ENCODE peak calls at places on chromosome 1, in nine cellular contexts. One of them, this sample, is unnamed. For H3K36me3, the result is how much of the 10 kb centered on the place peaks cover.

GRCh38 chr1:10161121-10161520 is 49.2 kb upstream of the KIF1B start:
- DNase-seq in suprapubic skin: no peak
- DNase-seq in fibroblast of lung: no peak
- DNase-seq in kidney epithelial cell: no peak
- DNase-seq in cardiac muscle cell: no peak
- DNase-seq in lung: no peak
- DNase-seq in transverse colon: no peak
- DNase-seq in psoas muscle: no peak
- DNase-seq in CD8-positive, alpha-beta T cell: no peak
- DNase-seq in this sample: no peak

GRCh38 chr1:153545067-153546055 is at the start of gene S100A4:
- DNase-seq in transverse colon: peak
- DNase-seq in psoas muscle: peak
- DNase-seq in cardiac muscle cell: peak
- DNase-seq in suprapubic skin: peak
- DNase-seq in kidney epithelial cell: peak
- DNase-seq in lung: peak
- DNase-seq in CD8-positive, alpha-beta T cell: peak
- DNase-seq in fibroblast of lung: peak
- DNase-seq in this sample: peak

GRCh38 chr1:51469518-51469917 is 49.5 kb downstream of the EPS15 start:
- DNase-seq in suprapubic skin: no peak
- DNase-seq in fibroblast of lung: no peak
- DNase-seq in psoas muscle: no peak
- DNase-seq in cardiac muscle cell: no peak
- DNase-seq in kidney epithelial cell: no peak
- DNase-seq in transverse colon: no peak
- DNase-seq in CD8-positive, alpha-beta T cell: no peak
- DNase-seq in lung: no peak
- DNase-seq in this sample: no peak

GRCh38 chr1:23543707-23544443 is 12.8 kb upstream of the E2F2 start:
- DNase-seq in cardiac muscle cell: no peak
- DNase-seq in transverse colon: no peak
- DNase-seq in fibroblast of lung: no peak
- DNase-seq in psoas muscle: no peak
- DNase-seq in CD8-positive, alpha-beta T cell: no peak
- DNase-seq in kidney epithelial cell: no peak
- DNase-seq in suprapubic skin: no peak
- DNase-seq in lung: no peak
- DNase-seq in this sample: no peak

GRCh38 chr1:8197493-8198282 is 120.2 kb upstream of the SLC45A1 start:
- DNase-seq in cardiac muscle cell: no peak
- DNase-seq in suprapubic skin: no peak
- DNase-seq in fibroblast of lung: peak
- DNase-seq in psoas muscle: peak
- DNase-seq in lung: peak
- DNase-seq in transverse colon: peak
- DNase-seq in CD8-positive, alpha-beta T cell: no peak
- DNase-seq in kidney epithelial cell: peak
- DNase-seq in this sample: peak

GRCh38 chr1:241589524-241589923 is 50.6 kb downstream of the CHML start:
- DNase-seq in lung: no peak
- DNase-seq in suprapubic skin: no peak
- DNase-seq in CD8-positive, alpha-beta T cell: no peak
- DNase-seq in cardiac muscle cell: no peak
- DNase-seq in fibroblast of lung: no peak
- DNase-seq in psoas muscle: no peak
- DNase-seq in kidney epithelial cell: no peak
- DNase-seq in transverse colon: no peak
- DNase-seq in this sample: no peak

GRCh38 chr1:78303620-78304019 is 187.2 kb upstream of the PTGFR start:
- DNase-seq in transverse colon: peak
- DNase-seq in lung: peak
- DNase-seq in fibroblast of lung: peak
- DNase-seq in kidney epithelial cell: peak
- DNase-seq in suprapubic skin: peak
- DNase-seq in psoas muscle: peak
- DNase-seq in CD8-positive, alpha-beta T cell: no peak
- DNase-seq in cardiac muscle cell: no peak
- DNase-seq in this sample: peak

GRCh38 chr1:39818482-39818881 is 29.8 kb upstream of the BMP8B start:
- DNase-seq in transverse colon: peak
- DNase-seq in kidney epithelial cell: no peak
- DNase-seq in suprapubic skin: peak
- DNase-seq in fibroblast of lung: no peak
- DNase-seq in CD8-positive, alpha-beta T cell: no peak
- DNase-seq in lung: no peak
- DNase-seq in cardiac muscle cell: no peak
- DNase-seq in psoas muscle: no peak
- DNase-seq in this sample: peak

GRCh38 chr1:44659566-44659965 is 14.7 kb downstream of the TMEM53 start:
- DNase-seq in kidney epithelial cell: no peak
- DNase-seq in lung: no peak
- DNase-seq in CD8-positive, alpha-beta T cell: no peak
- DNase-seq in cardiac muscle cell: no peak
- DNase-seq in suprapubic skin: no peak
- DNase-seq in transverse colon: no peak
- DNase-seq in fibroblast of lung: no peak
- DNase-seq in psoas muscle: no peak
- DNase-seq in this sample: no peak

GRCh38 chr1:64263856-64264255 is 60.4 kb downstream of the UBE2U start:
- DNase-seq in fibroblast of lung: no peak
- DNase-seq in CD8-positive, alpha-beta T cell: no peak
- DNase-seq in psoas muscle: no peak
- DNase-seq in kidney epithelial cell: no peak
- DNase-seq in transverse colon: no peak
- DNase-seq in suprapubic skin: no peak
- DNase-seq in cardiac muscle cell: no peak
- DNase-seq in lung: no peak
- DNase-seq in this sample: no peak

GRCh38 chr1:99726407-99726806 is 40.0 kb downstream of the FRRS1 start:
- DNase-seq in psoas muscle: no peak
- DNase-seq in fibroblast of lung: no peak
- DNase-seq in suprapubic skin: no peak
- DNase-seq in lung: no peak
- DNase-seq in cardiac muscle cell: no peak
- DNase-seq in transverse colon: no peak
- DNase-seq in kidney epithelial cell: no peak
- DNase-seq in CD8-positive, alpha-beta T cell: no peak
- DNase-seq in this sample: no peak

GRCh38 chr1:66350001-66350547 is 183.9 kb upstream of the SGIP1 start:
- DNase-seq in suprapubic skin: no peak
- DNase-seq in kidney epithelial cell: no peak
- DNase-seq in cardiac muscle cell: no peak
- DNase-seq in CD8-positive, alpha-beta T cell: no peak
- DNase-seq in psoas muscle: no peak
- DNase-seq in lung: no peak
- DNase-seq in transverse colon: peak
- DNase-seq in fibroblast of lung: peak
- DNase-seq in this sample: no peak

GRCh38 chr1:145977016-145977415 is 12.5 kb downstream of the POLR3GL start:
- DNase-seq in lung: no peak
- DNase-seq in suprapubic skin: peak
- DNase-seq in fibroblast of lung: no peak
- DNase-seq in psoas muscle: peak
- DNase-seq in cardiac muscle cell: no peak
- DNase-seq in transverse colon: no peak
- DNase-seq in kidney epithelial cell: no peak
- DNase-seq in CD8-positive, alpha-beta T cell: no peak
- DNase-seq in this sample: no peak

GRCh38 chr1:145979746-145980435 is 15.4 kb downstream of the POLR3GL start:
- DNase-seq in psoas muscle: peak
- DNase-seq in cardiac muscle cell: no peak
- DNase-seq in CD8-positive, alpha-beta T cell: no peak
- DNase-seq in lung: peak
- DNase-seq in transverse colon: peak
- DNase-seq in kidney epithelial cell: no peak
- DNase-seq in suprapubic skin: peak
- DNase-seq in fibroblast of lung: no peak
- DNase-seq in this sample: peak

GRCh38 chr1:145978477-145978859 is 14.0 kb downstream of the POLR3GL start:
- DNase-seq in lung: no peak
- DNase-seq in cardiac muscle cell: no peak
- DNase-seq in suprapubic skin: no peak
- DNase-seq in kidney epithelial cell: no peak
- DNase-seq in transverse colon: no peak
- DNase-seq in fibroblast of lung: no peak
- DNase-seq in psoas muscle: no peak
- DNase-seq in CD8-positive, alpha-beta T cell: no peak
- DNase-seq in this sample: no peak

GRCh38 chr1:145977486-145978476 is 13.3 kb downstream of the POLR3GL start:
- DNase-seq in CD8-positive, alpha-beta T cell: peak
- DNase-seq in lung: peak
- DNase-seq in cardiac muscle cell: peak
- DNase-seq in kidney epithelial cell: no peak
- DNase-seq in transverse colon: peak
- DNase-seq in psoas muscle: peak
- DNase-seq in fibroblast of lung: peak
- DNase-seq in suprapubic skin: peak
- DNase-seq in this sample: peak

DNA sequence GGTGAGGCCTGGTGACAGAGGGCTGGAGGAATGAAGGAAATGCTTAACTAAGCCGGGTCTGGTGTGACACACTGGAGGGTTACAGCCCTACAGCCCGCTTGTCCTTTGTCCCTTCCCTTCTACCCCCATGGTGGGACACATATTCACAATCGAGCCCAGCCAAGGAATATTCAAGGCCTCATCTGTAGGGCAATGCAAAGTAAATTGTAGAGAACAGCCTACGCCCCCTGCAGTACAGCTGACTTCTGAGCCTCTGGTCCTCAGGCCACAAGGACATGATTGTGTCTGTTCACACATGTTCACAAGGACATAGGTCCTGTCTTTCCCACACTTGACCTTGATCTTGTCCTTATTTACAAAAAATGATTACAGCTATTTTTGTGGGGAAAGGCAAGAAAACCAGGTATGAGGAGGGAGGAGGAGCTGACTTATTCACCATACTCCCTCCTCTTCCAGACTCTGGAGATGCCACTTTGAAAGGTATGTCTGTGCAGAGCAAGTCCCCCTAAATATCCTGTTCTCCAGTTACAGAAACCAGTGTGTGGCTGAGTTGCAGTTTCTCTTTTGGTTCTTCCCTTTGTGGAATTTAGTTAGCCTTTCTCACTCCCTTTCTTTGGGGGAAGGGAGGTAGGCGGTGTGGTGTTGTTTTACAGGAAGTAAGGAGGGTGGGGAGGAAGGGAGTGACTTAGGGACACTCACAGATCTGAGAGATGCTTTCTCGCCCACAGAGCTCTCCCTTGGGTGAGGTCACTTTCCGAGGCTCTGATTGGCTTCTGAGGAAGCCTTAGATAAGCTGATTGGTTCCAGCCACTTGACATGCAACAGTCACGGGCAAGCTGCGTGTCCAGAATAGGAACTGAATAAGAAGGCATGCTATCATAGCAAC is 14.6 kb downstream of the POLR3GL start:
- DNase-seq in CD8-positive, alpha-beta T cell: peak
- DNase-seq in fibroblast of lung: peak
- DNase-seq in lung: peak
- DNase-seq in psoas muscle: peak
- DNase-seq in cardiac muscle cell: peak
- DNase-seq in suprapubic skin: peak
- DNase-seq in transverse colon: peak
- DNase-seq in kidney epithelial cell: peak
- DNase-seq in this sample: peak
- TF ChIP-seq CTCF in CD8-positive, alpha-beta T cell: peak
- TF ChIP-seq CTCF in fibroblast of lung: peak
- TF ChIP-seq CTCF in lung: no peak
- TF ChIP-seq CTCF in psoas muscle: peak
- TF ChIP-seq CTCF in cardiac muscle cell: peak
- TF ChIP-seq CTCF in suprapubic skin: no peak
- TF ChIP-seq CTCF in transverse colon: no peak
- TF ChIP-seq CTCF in kidney epithelial cell: no peak
- TF ChIP-seq CTCF in this sample: no peak

DNA sequence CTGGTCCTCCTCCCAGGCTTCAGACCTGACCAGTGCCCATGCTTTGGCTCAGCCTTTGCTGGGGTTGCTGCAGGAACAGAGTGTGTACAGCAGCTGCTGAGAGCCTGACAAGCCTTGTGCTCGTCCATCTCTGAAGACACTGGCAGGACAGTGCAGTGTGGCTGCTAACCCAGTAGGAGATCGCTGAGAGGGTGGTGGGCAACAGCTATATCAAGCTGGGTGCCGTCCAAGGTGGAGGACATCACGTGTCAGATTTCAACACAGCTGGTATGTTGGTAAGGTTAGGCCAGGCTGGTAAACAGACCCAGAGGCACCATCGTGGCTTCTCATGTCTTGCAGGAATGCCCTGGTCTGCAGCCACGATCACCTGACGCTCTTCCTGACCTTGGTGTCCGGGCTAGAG is 17.9 kb upstream of the SLC25A34 start:
- DNase-seq in cardiac muscle cell: no peak
- DNase-seq in CD8-positive, alpha-beta T cell: no peak
- DNase-seq in lung: no peak
- DNase-seq in psoas muscle: peak
- DNase-seq in transverse colon: no peak
- DNase-seq in kidney epithelial cell: no peak
- DNase-seq in suprapubic skin: no peak
- DNase-seq in fibroblast of lung: no peak
- DNase-seq in this sample: no peak
- H3K36me3 ChIP-seq in cardiac muscle cell: under half
- H3K36me3 ChIP-seq in CD8-positive, alpha-beta T cell: under half
- H3K36me3 ChIP-seq in lung: under half
- H3K36me3 ChIP-seq in psoas muscle: under half
- H3K36me3 ChIP-seq in transverse colon: under half
- H3K36me3 ChIP-seq in kidney epithelial cell: under half
- H3K36me3 ChIP-seq in suprapubic skin: half or more
- H3K36me3 ChIP-seq in fibroblast of lung: under half
- H3K36me3 ChIP-seq in this sample: under half

DNA sequence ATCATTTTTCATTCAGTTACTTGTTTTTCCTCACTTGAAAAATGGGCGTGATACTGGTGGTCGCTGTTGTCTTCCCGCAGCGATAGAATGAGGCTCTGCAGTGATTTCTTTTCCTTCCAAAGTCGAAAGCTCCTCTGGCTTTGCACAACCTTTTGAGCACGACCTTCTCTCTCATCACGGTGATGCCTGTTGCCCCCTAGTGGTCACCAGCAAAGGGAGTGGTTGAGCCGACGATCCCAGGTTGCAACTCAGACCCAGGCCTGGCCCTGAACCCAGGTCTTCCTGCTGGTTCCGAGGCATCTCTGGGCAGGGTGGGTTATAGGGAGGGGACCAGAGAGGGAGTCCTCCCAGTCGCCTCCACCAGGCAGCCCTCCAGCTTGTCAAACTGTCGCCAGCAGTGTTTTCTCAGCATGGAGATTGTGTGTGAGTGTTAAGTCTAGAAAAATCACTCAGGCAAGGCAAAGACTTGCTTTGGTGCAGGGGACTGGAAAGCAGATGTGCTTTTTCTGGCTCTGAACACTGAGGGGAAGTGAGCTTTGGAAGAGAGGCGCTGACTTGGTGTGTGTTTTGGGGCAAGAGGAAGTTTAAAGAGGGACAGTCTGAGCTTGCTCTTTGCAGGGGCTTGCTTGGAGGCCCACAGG is 285.3 kb downstream of the CAMTA1 start:
- DNase-seq in lung: peak
- DNase-seq in suprapubic skin: no peak
- DNase-seq in kidney epithelial cell: no peak
- DNase-seq in psoas muscle: peak
- DNase-seq in transverse colon: peak
- DNase-seq in cardiac muscle cell: peak
- DNase-seq in CD8-positive, alpha-beta T cell: peak
- DNase-seq in fibroblast of lung: peak
- DNase-seq in this sample: no peak
- TF ChIP-seq CTCF in lung: peak
- TF ChIP-seq CTCF in suprapubic skin: peak
- TF ChIP-seq CTCF in kidney epithelial cell: peak
- TF ChIP-seq CTCF in psoas muscle: peak
- TF ChIP-seq CTCF in transverse colon: peak
- TF ChIP-seq CTCF in cardiac muscle cell: peak
- TF ChIP-seq CTCF in CD8-positive, alpha-beta T cell: peak
- TF ChIP-seq CTCF in fibroblast of lung: peak
- TF ChIP-seq CTCF in this sample: peak

GRCh38 chr1:68158837-68159236 is 73.5 kb downstream of the WLS start:
- DNase-seq in transverse colon: no peak
- DNase-seq in psoas muscle: no peak
- DNase-seq in kidney epithelial cell: no peak
- DNase-seq in CD8-positive, alpha-beta T cell: no peak
- DNase-seq in cardiac muscle cell: no peak
- DNase-seq in lung: no peak
- DNase-seq in suprapubic skin: no peak
- DNase-seq in fibroblast of lung: no peak
- DNase-seq in this sample: no peak
- H3K36me3 ChIP-seq in transverse colon: under half
- H3K36me3 ChIP-seq in psoas muscle: under half
- H3K36me3 ChIP-seq in kidney epithelial cell: under half
- H3K36me3 ChIP-seq in CD8-positive, alpha-beta T cell: under half
- H3K36me3 ChIP-seq in cardiac muscle cell: under half
- H3K36me3 ChIP-seq in lung: under half
- H3K36me3 ChIP-seq in suprapubic skin: under half
- H3K36me3 ChIP-seq in fibroblast of lung: under half
- H3K36me3 ChIP-seq in this sample: under half